ENCODE peak calls at places on chromosomes 12 and 14, in ten cellular contexts. One of them, this sample, is unnamed.

GRCh38 chr12:28759334-28759733 is 389.7 kb upstream of the FAR2 start:
- DNase-seq in cardiac muscle cell: no peak
- DNase-seq in right atrium auricular region: no peak
- DNase-seq in effector memory CD4-positive, alpha-beta T cell: no peak
- DNase-seq in substantia nigra: no peak
- DNase-seq in fibroblast of lung: peak
- DNase-seq in lung: no peak
- DNase-seq in small intestine: no peak
- DNase-seq in CD4-positive, alpha-beta memory T cell: no peak
- DNase-seq in CD8-positive, alpha-beta T cell: no peak
- DNase-seq in this sample: no peak

GRCh38 chr12:2336409-2336829 is 283.6 kb downstream of the CACNA1C start:
- DNase-seq in right atrium auricular region: peak
- DNase-seq in fibroblast of lung: peak
- DNase-seq in CD4-positive, alpha-beta memory T cell: no peak
- DNase-seq in small intestine: no peak
- DNase-seq in effector memory CD4-positive, alpha-beta T cell: no peak
- DNase-seq in lung: no peak
- DNase-seq in substantia nigra: no peak
- DNase-seq in cardiac muscle cell: peak
- DNase-seq in CD8-positive, alpha-beta T cell: no peak
- DNase-seq in this sample: no peak

GRCh38 chr14:94697773-94698556 is 71.9 kb downstream of the GSC start:
- DNase-seq in substantia nigra: no peak
- DNase-seq in lung: no peak
- DNase-seq in fibroblast of lung: peak
- DNase-seq in CD8-positive, alpha-beta T cell: no peak
- DNase-seq in cardiac muscle cell: no peak
- DNase-seq in right atrium auricular region: no peak
- DNase-seq in small intestine: no peak
- DNase-seq in CD4-positive, alpha-beta memory T cell: no peak
- DNase-seq in effector memory CD4-positive, alpha-beta T cell: no peak
- DNase-seq in this sample: no peak

GRCh38 chr14:101123639-101124525 is 220.4 kb upstream of the RTL1 start:
- DNase-seq in lung: peak
- DNase-seq in substantia nigra: no peak
- DNase-seq in small intestine: no peak
- DNase-seq in effector memory CD4-positive, alpha-beta T cell: no peak
- DNase-seq in cardiac muscle cell: no peak
- DNase-seq in right atrium auricular region: peak
- DNase-seq in fibroblast of lung: peak
- DNase-seq in CD8-positive, alpha-beta T cell: no peak
- DNase-seq in CD4-positive, alpha-beta memory T cell: no peak
- DNase-seq in this sample: no peak

GRCh38 chr14:24847568-24847967 is 202.4 kb downstream of the STXBP6 start:
- DNase-seq in effector memory CD4-positive, alpha-beta T cell: no peak
- DNase-seq in CD4-positive, alpha-beta memory T cell: no peak
- DNase-seq in substantia nigra: no peak
- DNase-seq in right atrium auricular region: no peak
- DNase-seq in fibroblast of lung: peak
- DNase-seq in small intestine: no peak
- DNase-seq in cardiac muscle cell: no peak
- DNase-seq in CD8-positive, alpha-beta T cell: no peak
- DNase-seq in lung: no peak
- DNase-seq in this sample: no peak

GRCh38 chr14:102218688-102219087 is 79.0 kb downstream of the WDR20 start:
- DNase-seq in right atrium auricular region: no peak
- DNase-seq in cardiac muscle cell: no peak
- DNase-seq in CD4-positive, alpha-beta memory T cell: no peak
- DNase-seq in effector memory CD4-positive, alpha-beta T cell: no peak
- DNase-seq in lung: no peak
- DNase-seq in small intestine: no peak
- DNase-seq in fibroblast of lung: no peak
- DNase-seq in substantia nigra: no peak
- DNase-seq in CD8-positive, alpha-beta T cell: no peak
- DNase-seq in this sample: no peak

GRCh38 chr12:22266101-22266500 is 68.4 kb downstream of the ST8SIA1 start:
- DNase-seq in substantia nigra: no peak
- DNase-seq in effector memory CD4-positive, alpha-beta T cell: no peak
- DNase-seq in cardiac muscle cell: no peak
- DNase-seq in fibroblast of lung: peak
- DNase-seq in CD4-positive, alpha-beta memory T cell: no peak
- DNase-seq in small intestine: no peak
- DNase-seq in CD8-positive, alpha-beta T cell: no peak
- DNase-seq in lung: no peak
- DNase-seq in right atrium auricular region: no peak
- DNase-seq in this sample: no peak

GRCh38 chr12:13288501-13288900 is 92.0 kb downstream of the EMP1 start:
- DNase-seq in CD4-positive, alpha-beta memory T cell: no peak
- DNase-seq in lung: no peak
- DNase-seq in CD8-positive, alpha-beta T cell: no peak
- DNase-seq in effector memory CD4-positive, alpha-beta T cell: no peak
- DNase-seq in substantia nigra: no peak
- DNase-seq in fibroblast of lung: peak
- DNase-seq in small intestine: no peak
- DNase-seq in right atrium auricular region: no peak
- DNase-seq in cardiac muscle cell: no peak
- DNase-seq in this sample: no peak

GRCh38 chr14:80084196-80084595 is 127.1 kb downstream of the DIO2 start:
- DNase-seq in CD8-positive, alpha-beta T cell: no peak
- DNase-seq in substantia nigra: no peak
- DNase-seq in fibroblast of lung: no peak
- DNase-seq in cardiac muscle cell: no peak
- DNase-seq in CD4-positive, alpha-beta memory T cell: no peak
- DNase-seq in right atrium auricular region: no peak
- DNase-seq in lung: no peak
- DNase-seq in effector memory CD4-positive, alpha-beta T cell: no peak
- DNase-seq in small intestine: no peak
- DNase-seq in this sample: no peak

GRCh38 chr12:180445-180844 is 33.5 kb downstream of the SLC6A12 start:
- DNase-seq in small intestine: no peak
- DNase-seq in lung: no peak
- DNase-seq in effector memory CD4-positive, alpha-beta T cell: no peak
- DNase-seq in substantia nigra: peak
- DNase-seq in right atrium auricular region: peak
- DNase-seq in CD8-positive, alpha-beta T cell: no peak
- DNase-seq in fibroblast of lung: peak
- DNase-seq in CD4-positive, alpha-beta memory T cell: no peak
- DNase-seq in cardiac muscle cell: no peak
- DNase-seq in this sample: peak

GRCh38 chr12:26198742-26199141 is 3.4 kb downstream of the SSPN start:
- DNase-seq in effector memory CD4-positive, alpha-beta T cell: no peak
- DNase-seq in CD8-positive, alpha-beta T cell: no peak
- DNase-seq in small intestine: no peak
- DNase-seq in lung: no peak
- DNase-seq in cardiac muscle cell: no peak
- DNase-seq in substantia nigra: no peak
- DNase-seq in fibroblast of lung: peak
- DNase-seq in CD4-positive, alpha-beta memory T cell: no peak
- DNase-seq in right atrium auricular region: peak
- DNase-seq in this sample: peak

GRCh38 chr14:20989787-20990600 is at the start of gene METTL17:
- DNase-seq in CD4-positive, alpha-beta memory T cell: peak
- DNase-seq in effector memory CD4-positive, alpha-beta T cell: peak
- DNase-seq in lung: peak
- DNase-seq in fibroblast of lung: peak
- DNase-seq in CD8-positive, alpha-beta T cell: peak
- DNase-seq in substantia nigra: peak
- DNase-seq in small intestine: peak
- DNase-seq in cardiac muscle cell: peak
- DNase-seq in right atrium auricular region: peak
- DNase-seq in this sample: peak

GRCh38 chr12:121800694-121801600 is 2.9 kb upstream of the SETD1B start:
- DNase-seq in fibroblast of lung: peak
- DNase-seq in cardiac muscle cell: peak
- DNase-seq in CD8-positive, alpha-beta T cell: peak
- DNase-seq in CD4-positive, alpha-beta memory T cell: peak
- DNase-seq in effector memory CD4-positive, alpha-beta T cell: peak
- DNase-seq in right atrium auricular region: peak
- DNase-seq in lung: peak
- DNase-seq in substantia nigra: peak
- DNase-seq in small intestine: peak
- DNase-seq in this sample: peak

GRCh38 chr12:57232156-57232756 is 2.7 kb downstream of the SHMT2 start:
- DNase-seq in fibroblast of lung: no peak
- DNase-seq in CD8-positive, alpha-beta T cell: no peak
- DNase-seq in small intestine: no peak
- DNase-seq in effector memory CD4-positive, alpha-beta T cell: no peak
- DNase-seq in CD4-positive, alpha-beta memory T cell: no peak
- DNase-seq in substantia nigra: no peak
- DNase-seq in cardiac muscle cell: no peak
- DNase-seq in lung: no peak
- DNase-seq in right atrium auricular region: no peak
- DNase-seq in this sample: no peak

GRCh38 chr12:57234571-57235011 is 5.1 kb downstream of the SHMT2 start:
- DNase-seq in cardiac muscle cell: no peak
- DNase-seq in substantia nigra: no peak
- DNase-seq in right atrium auricular region: no peak
- DNase-seq in CD4-positive, alpha-beta memory T cell: no peak
- DNase-seq in fibroblast of lung: no peak
- DNase-seq in CD8-positive, alpha-beta T cell: no peak
- DNase-seq in lung: no peak
- DNase-seq in effector memory CD4-positive, alpha-beta T cell: no peak
- DNase-seq in small intestine: no peak
- DNase-seq in this sample: no peak

GRCh38 chr12:57235012-57235727 is 5.7 kb downstream of the SHMT2 start:
- DNase-seq in effector memory CD4-positive, alpha-beta T cell: no peak
- DNase-seq in CD8-positive, alpha-beta T cell: no peak
- DNase-seq in small intestine: no peak
- DNase-seq in CD4-positive, alpha-beta memory T cell: no peak
- DNase-seq in substantia nigra: no peak
- DNase-seq in fibroblast of lung: peak
- DNase-seq in cardiac muscle cell: no peak
- DNase-seq in lung: no peak
- DNase-seq in right atrium auricular region: no peak
- DNase-seq in this sample: peak

GRCh38 chr12:57234233-57234570 is 4.7 kb downstream of the SHMT2 start:
- DNase-seq in CD8-positive, alpha-beta T cell: no peak
- DNase-seq in small intestine: no peak
- DNase-seq in lung: no peak
- DNase-seq in cardiac muscle cell: no peak
- DNase-seq in CD4-positive, alpha-beta memory T cell: no peak
- DNase-seq in substantia nigra: no peak
- DNase-seq in fibroblast of lung: no peak
- DNase-seq in effector memory CD4-positive, alpha-beta T cell: no peak
- DNase-seq in right atrium auricular region: no peak
- DNase-seq in this sample: no peak

GRCh38 chr12:57233357-57234232 is 4.1 kb downstream of the SHMT2 start:
- DNase-seq in small intestine: no peak
- DNase-seq in CD8-positive, alpha-beta T cell: no peak
- DNase-seq in lung: no peak
- DNase-seq in right atrium auricular region: no peak
- DNase-seq in effector memory CD4-positive, alpha-beta T cell: no peak
- DNase-seq in CD4-positive, alpha-beta memory T cell: no peak
- DNase-seq in substantia nigra: no peak
- DNase-seq in fibroblast of lung: peak
- DNase-seq in cardiac muscle cell: no peak
- DNase-seq in this sample: peak
- H3K27ac ChIP-seq in small intestine: no peak
- H3K27ac ChIP-seq in CD8-positive, alpha-beta T cell: no peak
- H3K27ac ChIP-seq in lung: no peak
- H3K27ac ChIP-seq in right atrium auricular region: peak
- H3K27ac ChIP-seq in effector memory CD4-positive, alpha-beta T cell: no peak
- H3K27ac ChIP-seq in CD4-positive, alpha-beta memory T cell: no peak
- H3K27ac ChIP-seq in substantia nigra: no peak
- H3K27ac ChIP-seq in fibroblast of lung: peak
- H3K27ac ChIP-seq in cardiac muscle cell: no peak
- H3K27ac ChIP-seq in this sample: no peak

GRCh38 chr12:6631549-6631961 is 4.2 kb downstream of the LPAR5 start:
- DNase-seq in lung: no peak
- DNase-seq in right atrium auricular region: no peak
- DNase-seq in substantia nigra: no peak
- DNase-seq in effector memory CD4-positive, alpha-beta T cell: no peak
- DNase-seq in fibroblast of lung: no peak
- DNase-seq in CD4-positive, alpha-beta memory T cell: no peak
- DNase-seq in CD8-positive, alpha-beta T cell: no peak
- DNase-seq in cardiac muscle cell: no peak
- DNase-seq in small intestine: peak
- DNase-seq in this sample: no peak
- H3K27ac ChIP-seq in lung: no peak
- H3K27ac ChIP-seq in right atrium auricular region: no peak
- H3K27ac ChIP-seq in substantia nigra: peak
- H3K27ac ChIP-seq in effector memory CD4-positive, alpha-beta T cell: peak
- H3K27ac ChIP-seq in fibroblast of lung: no peak
- H3K27ac ChIP-seq in CD4-positive, alpha-beta memory T cell: peak
- H3K27ac ChIP-seq in CD8-positive, alpha-beta T cell: peak
- H3K27ac ChIP-seq in cardiac muscle cell: no peak
- H3K27ac ChIP-seq in small intestine: peak
- H3K27ac ChIP-seq in this sample: no peak

GRCh38 chr12:60489071-60489470 is 893.2 kb downstream of the SLC16A7 start:
- DNase-seq in small intestine: no peak
- DNase-seq in effector memory CD4-positive, alpha-beta T cell: no peak
- DNase-seq in CD8-positive, alpha-beta T cell: no peak
- DNase-seq in lung: no peak
- DNase-seq in CD4-positive, alpha-beta memory T cell: no peak
- DNase-seq in fibroblast of lung: peak
- DNase-seq in cardiac muscle cell: no peak
- DNase-seq in right atrium auricular region: no peak
- DNase-seq in substantia nigra: no peak
- DNase-seq in this sample: no peak

DNA sequence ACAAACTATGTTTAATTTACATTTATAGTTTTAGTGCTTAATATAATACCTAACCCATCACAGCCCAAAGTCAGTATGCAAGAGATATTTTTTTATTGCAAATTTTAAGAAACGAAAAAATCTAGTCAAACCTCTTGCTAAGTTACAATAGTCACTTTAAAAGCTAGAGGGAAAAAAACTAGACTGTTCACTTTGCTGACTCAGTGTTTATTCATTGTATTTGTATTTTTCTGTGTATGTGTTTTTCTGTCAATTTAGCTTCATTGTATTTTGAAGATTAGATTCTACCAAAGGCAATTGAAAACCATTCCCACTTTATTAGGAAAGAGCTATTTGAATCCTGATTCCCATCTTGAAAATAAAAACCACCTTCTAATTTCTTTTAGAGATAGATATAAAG is 891.5 kb downstream of the SLC16A7 start:
- DNase-seq in CD4-positive, alpha-beta memory T cell: no peak
- DNase-seq in cardiac muscle cell: no peak
- DNase-seq in effector memory CD4-positive, alpha-beta T cell: no peak
- DNase-seq in substantia nigra: no peak
- DNase-seq in right atrium auricular region: no peak
- DNase-seq in CD8-positive, alpha-beta T cell: no peak
- DNase-seq in small intestine: no peak
- DNase-seq in lung: no peak
- DNase-seq in fibroblast of lung: no peak
- DNase-seq in this sample: no peak
- H3K27ac ChIP-seq in CD4-positive, alpha-beta memory T cell: no peak
- H3K27ac ChIP-seq in cardiac muscle cell: no peak
- H3K27ac ChIP-seq in effector memory CD4-positive, alpha-beta T cell: no peak
- H3K27ac ChIP-seq in substantia nigra: no peak
- H3K27ac ChIP-seq in right atrium auricular region: no peak
- H3K27ac ChIP-seq in CD8-positive, alpha-beta T cell: no peak
- H3K27ac ChIP-seq in small intestine: no peak
- H3K27ac ChIP-seq in lung: no peak
- H3K27ac ChIP-seq in fibroblast of lung: no peak
- H3K27ac ChIP-seq in this sample: no peak

DNA sequence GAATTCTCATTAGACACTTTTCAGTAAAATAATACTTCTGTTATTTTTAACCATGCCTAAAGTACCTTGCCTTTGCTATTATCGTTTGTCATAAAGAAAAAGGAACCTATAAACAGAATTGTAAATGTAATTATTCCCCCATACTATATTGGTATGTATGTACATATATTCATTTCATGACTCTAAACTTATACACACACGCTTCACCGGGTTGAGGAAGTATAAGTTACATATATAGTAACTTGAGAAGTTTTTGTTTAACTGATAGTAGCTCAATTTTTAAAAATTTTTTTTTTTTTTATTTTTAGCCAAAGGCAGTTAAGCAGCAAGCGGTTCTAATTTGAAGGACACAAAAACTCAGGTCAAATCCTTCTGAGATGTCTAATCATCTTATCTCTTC is 107.6 kb downstream of the PLEKHG7 start:
- DNase-seq in CD8-positive, alpha-beta T cell: no peak
- DNase-seq in cardiac muscle cell: no peak
- DNase-seq in CD4-positive, alpha-beta memory T cell: no peak
- DNase-seq in small intestine: no peak
- DNase-seq in fibroblast of lung: no peak
- DNase-seq in lung: no peak
- DNase-seq in effector memory CD4-positive, alpha-beta T cell: no peak
- DNase-seq in substantia nigra: no peak
- DNase-seq in right atrium auricular region: no peak
- DNase-seq in this sample: no peak
- H3K27ac ChIP-seq in CD8-positive, alpha-beta T cell: no peak
- H3K27ac ChIP-seq in cardiac muscle cell: no peak
- H3K27ac ChIP-seq in CD4-positive, alpha-beta memory T cell: no peak
- H3K27ac ChIP-seq in small intestine: no peak
- H3K27ac ChIP-seq in fibroblast of lung: no peak
- H3K27ac ChIP-seq in lung: no peak
- H3K27ac ChIP-seq in effector memory CD4-positive, alpha-beta T cell: no peak
- H3K27ac ChIP-seq in substantia nigra: no peak
- H3K27ac ChIP-seq in right atrium auricular region: no peak
- H3K27ac ChIP-seq in this sample: no peak

This sample was measured in right cardiac atrium.